ENCODE peak calls at places on chromosomes 4 and X, in ten cellular contexts. T is foreskin keratinocyte, H is endodermal cell, J is K562, F is lower leg skin, G is cardiac muscle cell, I is fibroblast of the aortic adventitia, M is GM23338, S is BJ, Z is astrocyte. A is an unnamed sample.

GRCh38 chr4:139297001-139297410 is 4.3 kb upstream of the NAA15 start:
- DNase-seq in J (peak; percentile 20), F (no peak), T (peak; percentile 95), S (no peak), M (no peak), H (no peak), G (no peak), Z (peak; percentile 47), I (no peak), A (no peak)

GRCh38 chr4:84985952-84986351 is 19.5 kb upstream of the WDFY3 start:
- DNase-seq in F (no peak), H (no peak), Z (peak; percentile 68), I (peak; percentile 13), M (no peak), G (no peak), T (no peak), J (no peak), S (no peak), A (no peak)

GRCh38 chrX:27439771-27440170 is 23.4 kb downstream of the PPP4R3C start:
- DNase-seq in T (no peak), M (no peak), J (no peak), G (no peak), H (no peak), I (no peak), S (no peak), Z (no peak), F (no peak), A (no peak)

GRCh38 chr4:27066591-27066990 is 205.9 kb downstream of the STIM2 start:
- DNase-seq in S (no peak), M (no peak), I (no peak), G (no peak), Z (no peak), J (no peak), H (peak; percentile 32), T (no peak), F (peak; percentile 72), A (no peak)

GRCh38 chr4:184598753-184599491 is 50.3 kb downstream of the CASP3 start:
- DNase-seq in F (no peak), Z (no peak), M (no peak), G (peak; percentile 48), S (no peak), T (no peak), I (peak; percentile 86), J (no peak), H (no peak), A (no peak)

GRCh38 chr4:109947918-109948317 is 35.2 kb downstream of the EGF start:
- DNase-seq in I (no peak), Z (no peak), H (no peak), T (no peak), J (no peak), S (no peak), M (no peak), G (no peak), F (no peak), A (no peak)

GRCh38 chr4:80266902-80267380 is 477 bp downstream of the FGF5 start:
- DNase-seq in S (no peak), H (no peak), M (peak; percentile 49), T (peak; percentile 37), Z (peak; percentile 50), G (peak; percentile 21), I (peak; percentile 64), J (peak; percentile 55), F (no peak), A (no peak)

GRCh38 chrX:103329991-103330390 is at the start of gene TCEAL7:
- DNase-seq in S (no peak), G (no peak), Z (peak; percentile 50), I (peak; percentile 57), F (no peak), T (no peak), H (no peak), M (peak; percentile 56), J (no peak), A (no peak)

GRCh38 chr4:70932984-70933383 is 30.8 kb downstream of the MOB1B start:
- DNase-seq in J (no peak), F (no peak), M (no peak), T (no peak), I (no peak), G (no peak), H (no peak), Z (no peak), S (no peak), A (no peak)

GRCh38 chrX:2360731-2361130 is 140.0 kb downstream of the DHRSX start:
- DNase-seq in S (no peak), I (peak; percentile 31), H (no peak), G (no peak), J (peak; percentile 36), M (peak; percentile 49), F (no peak), Z (peak; percentile 30), T (no peak), A (no peak)

GRCh38 chr4:140078366-140078765 is 75.6 kb downstream of the MAML3 start:
- DNase-seq in S (no peak), F (no peak), H (peak; percentile 86), I (peak; percentile 23), Z (peak; percentile 61), T (no peak), J (no peak), G (peak; percentile 77), M (peak; percentile 73), A (no peak)

GRCh38 chrX:119622356-119623232 is 16.4 kb upstream of the NKRF start:
- DNase-seq in M (no peak), T (no peak), I (peak; percentile 74), H (no peak), S (no peak), Z (peak; percentile 64), J (no peak), G (no peak), F (no peak), A (no peak)

GRCh38 chrX:134241960-134242619 is 5.1 kb downstream of the CCDC160 start:
- DNase-seq in T (no peak), I (no peak), M (peak; percentile 22), F (no peak), H (no peak), S (no peak), J (no peak), G (no peak), Z (no peak), A (no peak)

GRCh38 chrX:132209527-132209926 is 9.7 kb downstream of the RAP2C start:
- DNase-seq in Z (peak; percentile 9), I (peak; percentile 74), F (no peak), M (no peak), S (no peak), H (no peak), J (no peak), G (no peak), T (no peak), A (no peak)

GRCh38 chrX:133939655-133940054 is 45.7 kb downstream of the GPC3 start:
- DNase-seq in S (no peak), I (no peak), J (no peak), T (no peak), M (no peak), F (no peak), Z (no peak), H (no peak), G (no peak), A (no peak)

GRCh38 chrX:120365320-120365719 is 3.4 kb downstream of the ATP1B4 start:
- DNase-seq in I (peak; percentile 5), F (peak; percentile 85), J (peak; percentile 40), H (peak; percentile 85), T (no peak), Z (no peak), M (peak; percentile 69), G (peak; percentile 71), S (no peak), A (peak; percentile 21)

DNA sequence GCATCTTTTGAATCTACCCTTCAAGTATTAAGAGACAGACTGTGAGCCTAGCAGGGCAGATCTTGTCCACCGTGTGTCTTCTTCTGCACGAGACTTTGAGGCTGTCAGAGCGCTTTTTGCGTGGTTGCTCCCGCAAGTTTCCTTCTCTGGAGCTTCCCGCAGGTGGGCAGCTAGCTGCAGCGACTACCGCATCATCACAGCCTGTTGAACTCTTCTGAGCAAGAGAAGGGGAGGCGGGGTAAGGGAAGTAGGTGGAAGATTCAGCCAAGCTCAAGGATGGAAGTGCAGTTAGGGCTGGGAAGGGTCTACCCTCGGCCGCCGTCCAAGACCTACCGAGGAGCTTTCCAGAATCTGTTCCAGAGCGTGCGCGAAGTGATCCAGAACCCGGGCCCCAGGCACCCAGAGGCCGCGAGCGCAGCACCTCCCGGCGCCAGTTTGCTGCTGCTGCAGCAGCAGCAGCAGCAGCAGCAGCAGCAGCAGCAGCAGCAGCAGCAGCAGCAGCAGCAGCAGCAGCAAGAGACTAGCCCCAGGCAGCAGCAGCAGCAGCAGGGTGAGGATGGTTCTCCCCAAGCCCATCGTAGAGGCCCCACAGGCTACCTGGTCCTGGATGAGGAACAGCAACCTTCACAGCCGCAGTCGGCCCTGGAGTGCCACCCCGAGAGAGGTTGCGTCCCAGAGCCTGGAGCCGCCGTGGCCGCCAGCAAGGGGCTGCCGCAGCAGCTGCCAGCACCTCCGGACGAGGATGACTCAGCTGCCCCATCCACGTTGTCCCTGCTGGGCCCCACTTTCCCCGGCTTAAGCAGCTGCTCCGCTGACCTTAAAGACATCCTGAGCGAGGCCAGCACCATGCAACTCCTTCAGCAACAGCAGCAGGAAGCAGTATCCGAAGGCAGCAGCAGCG is 1.3 kb downstream of the AR start:
- DNase-seq in H (peak; percentile 70), I (peak; percentile 40), T (no peak), F (no peak), S (no peak), J (no peak), M (peak; percentile 30), G (no peak), Z (peak; percentile 32), A (no peak)
- TF ChIP-seq CTCF in H (no peak), I (no peak), T (peak; percentile 9), F (no peak), S (peak; percentile 1), J (no peak), M (no peak), G (no peak), Z (no peak), A (no peak)

GRCh38 chrX:144722307-144722706 is 525.0 kb upstream of the SPANXN1 start:
- DNase-seq in M (peak; percentile 0), F (no peak), J (no peak), S (no peak), H (peak; percentile 63), I (no peak), G (no peak), Z (no peak), T (no peak), A (no peak)
- TF ChIP-seq CTCF in M (no peak), F (no peak), J (no peak), S (no peak), H (peak; percentile 66), I (peak; percentile 11), G (no peak), Z (no peak), T (no peak), A (no peak)

GRCh38 chr4:154779362-154779947 is 1.6 kb upstream of the RBM46 start:
- DNase-seq in F (no peak), Z (peak; percentile 17), I (peak; percentile 73), H (no peak), J (peak; percentile 30), S (no peak), T (no peak), M (peak; percentile 69), G (peak; percentile 52), A (no peak)
- TF ChIP-seq CTCF in F (no peak), Z (peak; percentile 55), I (peak; percentile 76), H (peak; percentile 81), J (peak; percentile 47), S (peak; percentile 66), T (peak; percentile 81), M (peak; percentile 82), G (peak; percentile 69), A (no peak)

DNA sequence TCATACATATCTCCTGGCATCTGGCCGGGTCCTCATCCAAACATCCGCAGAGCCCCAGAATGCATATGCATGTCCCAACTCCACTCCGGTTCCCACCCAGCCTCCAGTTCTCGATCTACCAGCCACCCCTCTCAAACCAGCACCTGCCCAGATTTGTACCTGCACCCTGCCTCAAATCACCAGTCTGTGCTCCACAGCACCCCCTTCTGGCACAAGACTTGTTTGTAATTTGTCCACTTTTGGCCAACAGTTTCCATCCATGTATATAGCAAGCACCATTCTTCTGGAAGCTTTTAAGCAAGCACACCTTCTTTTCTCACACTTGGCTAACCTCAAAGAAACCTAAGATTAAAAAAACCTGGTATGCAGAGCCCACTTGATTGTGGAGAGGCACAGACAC is 644.1 kb downstream of the MID1IP1 start:
- DNase-seq in J (no peak), G (peak; percentile 33), I (no peak), T (no peak), M (peak; percentile 44), S (no peak), H (peak; percentile 91), Z (no peak), F (no peak), A (no peak)
- TF ChIP-seq CTCF in J (peak; percentile 48), G (peak; percentile 31), I (peak; percentile 9), T (peak; percentile 45), M (peak; percentile 50), S (no peak), H (peak; percentile 75), Z (peak; percentile 10), F (no peak), A (no peak)

A was measured in natural killer cell.